ENCODE peak calls at places on chromosome 14, in nine cellular contexts. One of them, this sample, is unnamed.

GRCh38 chr14:89366580-89367448 is 50.2 kb downstream of the FOXN3 start:
- DNase-seq in NCI-H2081: no peak
- DNase-seq in T-cell: no peak
- DNase-seq in SJSA1: no peak
- DNase-seq in GM04504: no peak
- DNase-seq in retina: no peak
- DNase-seq in GOT3: no peak
- DNase-seq in EH: no peak
- DNase-seq in Karpas-422: no peak
- DNase-seq in this sample: no peak

GRCh38 chr14:31229638-31230229 is 22.1 kb upstream of the HECTD1 start:
- DNase-seq in NCI-H2081: no peak
- DNase-seq in T-cell: no peak
- DNase-seq in SJSA1: peak; percentile 76
- DNase-seq in GM04504: peak; percentile 89
- DNase-seq in retina: peak; percentile 5
- DNase-seq in GOT3: peak; percentile 1
- DNase-seq in EH: peak; percentile 88
- DNase-seq in Karpas-422: no peak
- DNase-seq in this sample: peak; percentile 20

GRCh38 chr14:91303091-91303923 is 58.8 kb upstream of the GPR68 start:
- DNase-seq in NCI-H2081: no peak
- DNase-seq in T-cell: peak; percentile 25
- DNase-seq in SJSA1: no peak
- DNase-seq in GM04504: no peak
- DNase-seq in retina: no peak
- DNase-seq in GOT3: no peak
- DNase-seq in EH: peak; percentile 25
- DNase-seq in Karpas-422: peak; percentile 97
- DNase-seq in this sample: no peak

GRCh38 chr14:26872930-26873470 is 275.2 kb upstream of the NOVA1 start:
- DNase-seq in NCI-H2081: no peak
- DNase-seq in T-cell: no peak
- DNase-seq in SJSA1: no peak
- DNase-seq in GM04504: no peak
- DNase-seq in retina: peak; percentile 61
- DNase-seq in GOT3: no peak
- DNase-seq in EH: no peak
- DNase-seq in Karpas-422: no peak
- DNase-seq in this sample: no peak

GRCh38 chr14:105052110-105052458 is 13.1 kb downstream of the GPR132 start:
- DNase-seq in NCI-H2081: no peak
- DNase-seq in T-cell: no peak
- DNase-seq in SJSA1: no peak
- DNase-seq in GM04504: no peak
- DNase-seq in retina: no peak
- DNase-seq in GOT3: no peak
- DNase-seq in EH: no peak
- DNase-seq in Karpas-422: no peak
- DNase-seq in this sample: no peak

GRCh38 chr14:101113835-101114725 is 210.6 kb upstream of the RTL1 start:
- DNase-seq in NCI-H2081: no peak
- DNase-seq in T-cell: no peak
- DNase-seq in SJSA1: peak; percentile 24
- DNase-seq in GM04504: no peak
- DNase-seq in retina: no peak
- DNase-seq in GOT3: no peak
- DNase-seq in EH: no peak
- DNase-seq in Karpas-422: no peak
- DNase-seq in this sample: no peak

GRCh38 chr14:32756775-32757174 is 181.9 kb upstream of the NPAS3 start:
- DNase-seq in NCI-H2081: no peak
- DNase-seq in T-cell: no peak
- DNase-seq in SJSA1: no peak
- DNase-seq in GM04504: no peak
- DNase-seq in retina: no peak
- DNase-seq in GOT3: no peak
- DNase-seq in EH: no peak
- DNase-seq in Karpas-422: no peak
- DNase-seq in this sample: no peak

GRCh38 chr14:33441633-33442032 is 503.0 kb downstream of the NPAS3 start:
- DNase-seq in NCI-H2081: no peak
- DNase-seq in T-cell: no peak
- DNase-seq in SJSA1: no peak
- DNase-seq in GM04504: no peak
- DNase-seq in retina: no peak
- DNase-seq in GOT3: no peak
- DNase-seq in EH: no peak
- DNase-seq in Karpas-422: no peak
- DNase-seq in this sample: no peak

GRCh38 chr14:67541448-67542387 is 8.6 kb downstream of the PLEKHH1 start:
- DNase-seq in NCI-H2081: no peak
- DNase-seq in T-cell: no peak
- DNase-seq in SJSA1: no peak
- DNase-seq in GM04504: no peak
- DNase-seq in retina: no peak
- DNase-seq in GOT3: no peak
- DNase-seq in EH: no peak
- DNase-seq in Karpas-422: no peak
- DNase-seq in this sample: no peak

This sample was measured in HS-27A.